ENCODE peak calls at places on chromosomes 13 and 19, in seven cellular contexts. A is G401; J is fibroblast of the conjunctiva; O is anterior cingulate cortex; F is T follicular helper cell; S is CD4-positive, CD25-positive, alpha-beta regulatory T cell; R is NCI-H1092 treated with DMSO at 0.1 percent for 48 hours. X is an unnamed sample.

GRCh38 chr13:46334008-46334407 is 53.0 kb downstream of the RUBCNL start:
- DNase-seq in A (no peak), J (no peak), O (no peak), F (no peak), S (no peak), R (no peak), X (no peak)

GRCh38 chr19:2038284-2039081 is 12.6 kb downstream of the MKNK2 start:
- DNase-seq in A (no peak), J (no peak), O (no peak), F (no peak), S (no peak), R (no peak), X (no peak)

GRCh38 chr19:21084343-21084742 is 2.3 kb downstream of the ZNF714 start:
- DNase-seq in A (no peak), J (no peak), O (no peak), F (no peak), S (peak; percentile 46), R (no peak), X (no peak)

GRCh38 chr13:59112375-59112774 is 1051.4 kb downstream of the DIAPH3 start:
- DNase-seq in A (peak; percentile 5), J (peak; percentile 85), O (peak; percentile 30), F (no peak), S (no peak), R (no peak), X (no peak)

GRCh38 chr19:2324220-2324948 is 4.0 kb downstream of the LSM7 start:
- DNase-seq in A (peak; percentile 60), J (no peak), O (no peak), F (no peak), S (no peak), R (no peak), X (no peak)

GRCh38 chr19:38862321-38863059 is 12.7 kb upstream of the HNRNPL start:
- DNase-seq in A (no peak), J (no peak), O (no peak), F (no peak), S (no peak), R (peak; percentile 50), X (no peak)

GRCh38 chr13:46992383-46992952 is 95.6 kb upstream of the HTR2A start:
- DNase-seq in A (no peak), J (no peak), O (no peak), F (no peak), S (peak; percentile 6), R (no peak), X (no peak)

GRCh38 chr13:51645154-51645650 is 60.9 kb downstream of the WDFY2 start:
- DNase-seq in A (no peak), J (peak; percentile 93), O (no peak), F (peak; percentile 29), S (peak; percentile 62), R (no peak), X (peak; percentile 85)

GRCh38 chr13:93425411-93425810 is 198.8 kb downstream of the GPC6 start:
- DNase-seq in A (no peak), J (no peak), O (no peak), F (no peak), S (no peak), R (no peak), X (no peak)

GRCh38 chr13:20685042-20685441 is 18.5 kb upstream of the IL17D start:
- DNase-seq in A (no peak), J (no peak), O (no peak), F (no peak), S (no peak), R (no peak), X (no peak)

GRCh38 chr13:33284916-33285315 is 639 bp downstream of the STARD13 start:
- DNase-seq in A (no peak), J (no peak), O (no peak), F (no peak), S (no peak), R (no peak), X (no peak)

GRCh38 chr19:33217881-33218280 is 7.8 kb downstream of the SLC7A10 start:
- DNase-seq in A (no peak), J (no peak), O (no peak), F (no peak), S (no peak), R (no peak), X (no peak)

GRCh38 chr13:41765813-41766212 is 195.1 kb downstream of the VWA8 start:
- DNase-seq in A (no peak), J (no peak), O (no peak), F (no peak), S (no peak), R (no peak), X (no peak)

GRCh38 chr13:26508885-26509284 is 48.6 kb upstream of the WASF3 start:
- DNase-seq in A (no peak), J (peak; percentile 92), O (no peak), F (no peak), S (no peak), R (no peak), X (no peak)

GRCh38 chr13:102847272-102848234 is 1.7 kb downstream of the ERCC5 start:
- DNase-seq in A (peak; percentile 67), J (no peak), O (no peak), F (no peak), S (peak; percentile 67), R (peak; percentile 31), X (peak; percentile 45)

GRCh38 chr19:3982701-3983541 is 2.3 kb downstream of the EEF2 start:
- DNase-seq in A (no peak), J (no peak), O (no peak), F (no peak), S (no peak), R (no peak), X (no peak)

GRCh38 chr19:23321953-23322549 is 71.9 kb upstream of the ZNF724 start:
- DNase-seq in A (no peak), J (no peak), O (no peak), F (no peak), S (no peak), R (no peak), X (no peak)

GRCh38 chr19:48985711-48986110 is 7.4 kb downstream of the GYS1 start:
- DNase-seq in A (no peak), J (no peak), O (no peak), F (no peak), S (no peak), R (no peak), X (no peak)

GRCh38 chr13:93116809-93117208 is 109.8 kb upstream of the GPC6 start:
- DNase-seq in A (no peak), J (no peak), O (no peak), F (no peak), S (no peak), R (peak; percentile 42), X (no peak)

GRCh38 chr19:5908773-5909442 is 4.2 kb downstream of the VMAC start:
- DNase-seq in A (no peak), J (no peak), O (no peak), F (no peak), S (no peak), R (no peak), X (no peak)

GRCh38 chr19:18013621-18014111 is 5.7 kb downstream of the ARRDC2 start:
- DNase-seq in A (no peak), J (no peak), O (no peak), F (no peak), S (no peak), R (no peak), X (no peak)

GRCh38 chr13:97028441-97029299 is 34.4 kb upstream of the OXGR1 start:
- DNase-seq in A (peak; percentile 64), J (peak; percentile 31), O (peak; percentile 10), F (no peak), S (peak; percentile 24), R (peak; percentile 50), X (peak; percentile 7)

GRCh38 chr19:30865481-30865880 is 483.8 kb downstream of the TSHZ3 start:
- DNase-seq in A (no peak), J (no peak), O (no peak), F (no peak), S (no peak), R (no peak), X (no peak)

GRCh38 chr13:68173111-68173510 is 943.0 kb upstream of the PCDH9 start:
- DNase-seq in A (no peak), J (no peak), O (no peak), F (no peak), S (no peak), R (no peak), X (no peak)

X was measured in central memory CD4-positive, alpha-beta T cell.